ENCODE peak calls at places on chromosomes 12 and 14, in seven cellular contexts. R, U, A, K, S, Q and H are unnamed samples.

GRCh38 chr14:97848351-97848980 is 1051.3 kb downstream of the VRK1 start:
- DNase-seq in U (peak), A (no peak), S (no peak), Q (no peak), R (no peak), K (no peak), H (no peak)

GRCh38 chr12:73547421-73547820 is 990.2 kb upstream of the ATXN7L3B start:
- DNase-seq in S (no peak), K (no peak), U (no peak), R (no peak), A (no peak), Q (no peak), H (peak)

GRCh38 chr12:10186299-10186698 is 7.5 kb downstream of the TMEM52B start:
- DNase-seq in Q (no peak), S (no peak), A (no peak), K (no peak), R (no peak), U (no peak), H (no peak)

GRCh38 chr14:24367506-24368214 is at the start of gene NFATC4:
- DNase-seq in S (peak), Q (peak), K (peak), U (peak), A (peak), R (peak), H (peak)

GRCh38 chr14:94560782-94561655 is at the start of gene SERPINA4:
- DNase-seq in R (no peak), U (no peak), Q (no peak), K (no peak), A (no peak), S (no peak), H (no peak)

GRCh38 chr12:52946797-52947547 is 1.9 kb upstream of the KRT18 start:
- DNase-seq in U (peak), K (no peak), R (peak), A (no peak), Q (no peak), S (no peak), H (no peak)

GRCh38 chr12:104485651-104486341 is 29.0 kb downstream of the CHST11 start:
- DNase-seq in U (no peak), R (no peak), Q (no peak), A (no peak), S (no peak), K (no peak), H (no peak)

GRCh38 chr12:63499567-63499966 is 168.7 kb downstream of the DPY19L2 start:
- DNase-seq in Q (no peak), R (no peak), A (no peak), S (no peak), K (no peak), U (no peak), H (no peak)

GRCh38 chr14:95679995-95680735 is 6.1 kb upstream of the TCL1B start:
- DNase-seq in U (peak), Q (no peak), R (no peak), A (no peak), S (no peak), K (no peak), H (no peak)
- TF ChIP-seq CTCF in U (peak), Q (no peak), R (no peak), A (no peak), S (no peak), K (no peak), H (no peak)

GRCh38 chr12:122029620-122030426 is 8.1 kb downstream of the BCL7A start:
- DNase-seq in R (no peak), K (no peak), U (peak), A (no peak), Q (no peak), S (peak), H (no peak)

GRCh38 chr12:122030427-122030825 is 8.7 kb downstream of the BCL7A start:
- DNase-seq in K (no peak), A (no peak), U (no peak), Q (no peak), R (no peak), S (no peak), H (no peak)

GRCh38 chr12:122026706-122027328 is 5.1 kb downstream of the BCL7A start:
- DNase-seq in R (no peak), A (no peak), K (no peak), U (peak), S (no peak), Q (no peak), H (no peak)

GRCh38 chr12:122028165-122028591 is 6.5 kb downstream of the BCL7A start:
- DNase-seq in Q (peak), R (peak), A (peak), S (no peak), K (no peak), U (no peak), H (no peak)

GRCh38 chr12:122028601-122029560 is 7.2 kb downstream of the BCL7A start:
- DNase-seq in S (peak), K (no peak), Q (no peak), A (no peak), U (no peak), R (no peak), H (no peak)
- H3K4me3 ChIP-seq in S (peak), K (no peak), Q (no peak), A (no peak), U (no peak), R (no peak), H (no peak)

GRCh38 chr14:36928432-36928831 is 244.0 kb downstream of the SLC25A21 start:
- DNase-seq in R (no peak), K (no peak), Q (no peak), A (no peak), S (no peak), U (no peak), H (no peak)
- TF ChIP-seq CTCF in R (no peak), K (no peak), Q (no peak), A (no peak), S (no peak), U (no peak), H (no peak)

DNA sequence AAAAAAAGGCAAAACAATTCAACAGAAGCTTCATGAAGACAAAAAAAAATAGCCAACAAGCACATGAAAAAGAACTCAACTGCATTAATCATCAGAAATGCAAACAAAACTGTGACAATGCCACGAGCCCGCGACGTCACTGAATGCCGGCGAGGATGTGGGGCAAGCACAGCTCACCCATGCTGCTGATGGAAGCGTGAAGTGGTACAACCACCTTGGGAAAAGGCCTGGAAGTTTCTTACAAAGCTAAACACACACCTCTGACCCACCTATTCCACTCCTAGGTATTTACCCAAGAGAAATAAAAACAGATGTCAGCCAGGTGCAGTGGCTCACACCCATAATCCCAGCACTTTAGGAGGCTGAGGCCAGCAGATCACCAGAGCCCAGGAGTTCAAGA is 10.5 kb downstream of the BTBD6 start:
- DNase-seq in R (peak), K (no peak), U (no peak), Q (no peak), S (no peak), A (no peak), H (no peak)
- H3K4me3 ChIP-seq in R (no peak), K (no peak), U (no peak), Q (no peak), S (no peak), A (no peak), H (no peak)